ENCODE peak calls at places on chromosomes 3 and 15, in four cellular contexts. J is spleen, P is upper lobe of right lung, N is uterus. W is an unnamed sample.

GRCh38 chr3:120852412-120852811 is 55.6 kb upstream of the STXBP5L start:
- DNase-seq in P (no peak), J (no peak), N (no peak), W (no peak)

GRCh38 chr15:72472907-72473669 is 1.0 kb upstream of the ARIH1 start:
- DNase-seq in N (no peak), P (no peak), J (no peak), W (no peak)

GRCh38 chr15:60917469-60918130 is 311.5 kb downstream of the RORA start:
- DNase-seq in J (no peak), N (peak; percentile 77), P (no peak), W (no peak)

GRCh38 chr15:28019594-28020320 is 79.4 kb downstream of the OCA2 start:
- DNase-seq in J (no peak), P (no peak), N (no peak), W (no peak)

GRCh38 chr3:28033059-28033784 is 208.2 kb upstream of the CMC1 start:
- DNase-seq in P (no peak), N (no peak), J (no peak), W (no peak)

GRCh38 chr3:25033407-25034029 is 394.5 kb upstream of the RARB start:
- DNase-seq in J (no peak), N (peak; percentile 24), P (no peak), W (no peak)

GRCh38 chr3:151218136-151218535 is 15.1 kb upstream of the GPR171 start:
- DNase-seq in N (no peak), P (no peak), J (no peak), W (no peak)

GRCh38 chr3:124883191-124883747 is 3.9 kb downstream of the ITGB5 start:
- DNase-seq in P (no peak), N (no peak), J (no peak), W (no peak)

GRCh38 chr3:61776390-61776789 is 215.0 kb downstream of the PTPRG start:
- DNase-seq in P (no peak), N (no peak), J (no peak), W (no peak)

GRCh38 chr3:123169930-123170329 is 31.8 kb upstream of the SEC22A start:
- DNase-seq in J (no peak), N (no peak), P (no peak), W (no peak)

GRCh38 chr3:88469216-88469615 is 319.5 kb downstream of the C3orf38 start:
- DNase-seq in N (no peak), P (no peak), J (no peak), W (no peak)

GRCh38 chr3:101926594-101927105 is 77.3 kb downstream of the NFKBIZ start:
- DNase-seq in N (no peak), J (no peak), P (no peak), W (no peak)

GRCh38 chr15:45641374-45641778 is 6.5 kb downstream of the SQOR start:
- DNase-seq in J (no peak), P (no peak), N (peak; percentile 59), W (no peak)

GRCh38 chr3:43180027-43180426 is 74.1 kb upstream of the POMGNT2 start:
- DNase-seq in N (no peak), J (no peak), P (no peak), W (no peak)

GRCh38 chr3:32009101-32009500 is 27.6 kb downstream of the ZNF860 start:
- DNase-seq in J (no peak), N (no peak), P (no peak), W (no peak)

GRCh38 chr3:102577390-102577789 is 142.6 kb downstream of the ZPLD1 start:
- DNase-seq in J (no peak), P (no peak), N (no peak), W (no peak)

GRCh38 chr3:59464187-59464586 is 414.4 kb upstream of the CFAP20DC start:
- DNase-seq in J (no peak), N (no peak), P (no peak), W (no peak)

GRCh38 chr15:45719490-45719889 is 84.7 kb downstream of the SQOR start:
- DNase-seq in P (no peak), J (no peak), N (no peak), W (no peak)

GRCh38 chr15:62783303-62783957 is 259.1 kb upstream of the TPM1 start:
- DNase-seq in J (no peak), P (no peak), N (no peak), W (no peak)

GRCh38 chr3:186303985-186304384 is 58.0 kb downstream of the DGKG start:
- DNase-seq in P (no peak), J (no peak), N (no peak), W (no peak)

GRCh38 chr3:154971771-154972326 is 108.3 kb upstream of the MME start:
- DNase-seq in J (no peak), P (no peak), N (no peak), W (no peak)

GRCh38 chr3:99789322-99789721 is 28.3 kb upstream of the CMSS1 start:
- DNase-seq in N (no peak), J (no peak), P (no peak), W (no peak)

GRCh38 chr3:28978092-28978491 is 302.8 kb upstream of the RBMS3 start:
- DNase-seq in P (no peak), N (no peak), J (no peak), W (no peak)

GRCh38 chr3:32203854-32204253 is 34.6 kb upstream of the CMTM8 start:
- DNase-seq in P (no peak), N (no peak), J (no peak), W (no peak)

GRCh38 chr3:37114251-37115145 is 59.9 kb downstream of the LRRFIP2 start:
- DNase-seq in N (no peak), P (no peak), J (no peak), W (no peak)

GRCh38 chr15:96041982-96042733 is 288.3 kb upstream of the NR2F2 start:
- DNase-seq in N (no peak), J (no peak), P (no peak), W (no peak)

GRCh38 chr3:88150371-88150770 is 612 bp downstream of the C3orf38 start:
- DNase-seq in N (no peak), J (no peak), P (no peak), W (no peak)

GRCh38 chr15:52730163-52730562 is 51.0 kb upstream of the ATOSA start:
- DNase-seq in P (no peak), N (no peak), J (no peak), W (peak; percentile 74)

GRCh38 chr3:23442598-23443383 is 239.7 kb downstream of the UBE2E2 start:
- DNase-seq in P (no peak), N (no peak), J (no peak), W (no peak)

GRCh38 chr3:153855772-153856171 is 265.4 kb upstream of the ARHGEF26 start:
- DNase-seq in N (no peak), P (no peak), J (no peak), W (no peak)

GRCh38 chr3:50913279-50913678 is 238.6 kb downstream of the DOCK3 start:
- DNase-seq in N (no peak), J (no peak), P (peak; percentile 66), W (no peak)

GRCh38 chr3:184545769-184546168 is 15.8 kb upstream of the EPHB3 start:
- DNase-seq in J (no peak), P (peak; percentile 13), N (no peak), W (peak; percentile 10)

GRCh38 chr15:58515807-58516206 is 84.0 kb downstream of the LIPC start:
- DNase-seq in P (no peak), N (no peak), J (no peak), W (no peak)

GRCh38 chr3:193960485-193961172 is 175.3 kb upstream of the HES1 start:
- DNase-seq in J (no peak), P (no peak), N (peak; percentile 54), W (no peak)

GRCh38 chr15:52877255-52877654 is 87.1 kb upstream of the ONECUT1 start:
- DNase-seq in N (no peak), P (no peak), J (no peak), W (no peak)

GRCh38 chr3:156449712-156450574 is 105.0 kb downstream of the SSR3 start:
- DNase-seq in J (no peak), N (no peak), P (no peak), W (no peak)

GRCh38 chr3:61926913-61927312 is 365.5 kb downstream of the PTPRG start:
- DNase-seq in N (no peak), P (no peak), J (no peak), W (no peak)

GRCh38 chr3:141399979-141400971 is 32.0 kb downstream of the ZBTB38 start:
- DNase-seq in P (no peak), N (no peak), J (no peak), W (no peak)

GRCh38 chr3:31358473-31359075 is 174.2 kb upstream of the STT3B start:
- DNase-seq in N (no peak), P (no peak), J (no peak), W (no peak)

GRCh38 chr3:127607675-127608361 is 9.6 kb downstream of the MCM2 start:
- DNase-seq in N (no peak), J (peak; percentile 21), P (no peak), W (no peak)
- H3K27ac ChIP-seq in N (no peak overlapping the region), J (no peak overlapping the region), P (no peak overlapping the region), W (no peak overlapping the region)

GRCh38 chr3:134323966-134324962 is 50.0 kb downstream of the AMOTL2 start:
- DNase-seq in P (no peak), J (peak; percentile 37), N (no peak), W (no peak)
- H3K27ac ChIP-seq in P (no peak overlapping the region), J (no peak overlapping the region), N (no peak overlapping the region), W (no peak overlapping the region)

GRCh38 chr3:17553080-17553479 is 189.4 kb downstream of the TBC1D5 start:
- DNase-seq in J (no peak), N (no peak), P (no peak), W (no peak)
- H3K27ac ChIP-seq in J (no peak overlapping the region), N (no peak overlapping the region), P (no peak overlapping the region), W (no peak overlapping the region)

GRCh38 chr3:127712461-127712860 is 39.7 kb downstream of the ABTB1 start:
- DNase-seq in P (peak; percentile 58), J (peak; percentile 49), N (no peak), W (peak; percentile 34)

GRCh38 chr3:127712881-127713771 is 40.4 kb downstream of the ABTB1 start:
- DNase-seq in J (peak; percentile 58), N (no peak), P (peak; percentile 44), W (no peak)

GRCh38 chr3:127709320-127710060 is 36.7 kb downstream of the ABTB1 start:
- DNase-seq in J (no peak), P (no peak), N (no peak), W (no peak)

GRCh38 chr3:127710473-127710941 is 37.8 kb downstream of the ABTB1 start:
- DNase-seq in P (peak; percentile 35), J (peak; percentile 61), N (peak; percentile 6), W (peak; percentile 13)

DNA sequence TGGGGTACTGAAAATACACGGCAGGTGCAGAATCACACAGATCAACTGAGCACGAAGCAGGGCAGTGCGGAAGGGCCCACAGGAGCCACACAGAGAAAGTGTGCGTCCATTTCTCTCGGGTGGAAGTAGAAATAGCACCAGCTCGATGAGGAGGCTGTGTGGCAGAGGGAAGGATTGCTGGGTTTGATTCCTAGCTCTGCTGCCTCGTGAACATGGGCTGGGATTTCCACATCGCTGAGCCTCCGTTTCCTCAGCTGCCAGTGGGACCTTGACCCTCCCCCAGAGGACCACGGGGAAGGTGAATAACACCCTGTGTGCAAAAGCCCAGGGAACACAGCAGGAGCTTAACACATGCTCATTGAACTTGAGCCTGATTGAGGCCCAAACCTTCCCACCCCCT is 38.3 kb downstream of the ABTB1 start:
- DNase-seq in N (no peak), P (no peak), J (peak; percentile 68), W (peak; percentile 23)
- H3K27ac ChIP-seq in N (no peak overlapping the region), P (no peak overlapping the region), J (peak overlapping the region; percentile 77), W (no peak overlapping the region)

GRCh38 chr3:129105862-129106261 is 15.7 kb downstream of the RAB43 start:
- DNase-seq in P (no peak), N (no peak), J (no peak), W (no peak)
- H3K27ac ChIP-seq in P (no peak overlapping the region), N (peak overlapping the region; percentile 1), J (no peak overlapping the region), W (no peak overlapping the region)

GRCh38 chr15:64144192-64144564 is 7.4 kb upstream of the SNX22 start:
- DNase-seq in N (no peak), P (peak; percentile 59), J (no peak), W (no peak)
- H3K27ac ChIP-seq in N (no peak overlapping the region), P (no peak overlapping the region), J (peak overlapping the region; percentile 40), W (peak overlapping the region; percentile 58)

GRCh38 chr3:159170436-159171003 is 368.7 kb downstream of the MFSD1 start:
- DNase-seq in P (no peak), N (no peak), J (no peak), W (no peak)
- H3K27ac ChIP-seq in P (no peak overlapping the region), N (no peak overlapping the region), J (no peak overlapping the region), W (no peak overlapping the region)

W was measured in Peyer's patch.